ENCODE peak calls at places on chromosome 17, in five cellular contexts. One of them, this sample, is unnamed.

GRCh38 chr17:19248923-19249574 is 11.9 kb downstream of the EPN2 start:
- DNase-seq in CD8-positive, alpha-beta T cell: no peak
- DNase-seq in neural crest cell: no peak
- DNase-seq in heart left ventricle: peak; percentile 76
- DNase-seq in fibroblast of villous mesenchyme: peak; percentile 91
- DNase-seq in this sample: no peak

GRCh38 chr17:3594056-3594810 is 15.0 kb downstream of the TRPV1 start:
- DNase-seq in neural crest cell: no peak
- DNase-seq in heart left ventricle: peak; percentile 42
- DNase-seq in fibroblast of villous mesenchyme: peak; percentile 18
- DNase-seq in CD8-positive, alpha-beta T cell: no peak
- DNase-seq in this sample: no peak

GRCh38 chr17:7027335-7027734 is 4.5 kb downstream of the BCL6B start:
- DNase-seq in CD8-positive, alpha-beta T cell: no peak
- DNase-seq in heart left ventricle: no peak
- DNase-seq in fibroblast of villous mesenchyme: no peak
- DNase-seq in neural crest cell: no peak
- DNase-seq in this sample: no peak

GRCh38 chr17:15384142-15384803 is 42.9 kb upstream of the TEKT3 start:
- DNase-seq in heart left ventricle: peak; percentile 82
- DNase-seq in fibroblast of villous mesenchyme: peak; percentile 62
- DNase-seq in neural crest cell: no peak
- DNase-seq in CD8-positive, alpha-beta T cell: no peak
- DNase-seq in this sample: no peak

GRCh38 chr17:57044976-57045867 is 39.8 kb upstream of the AKAP1 start:
- DNase-seq in CD8-positive, alpha-beta T cell: no peak
- DNase-seq in heart left ventricle: peak; percentile 23
- DNase-seq in neural crest cell: no peak
- DNase-seq in fibroblast of villous mesenchyme: no peak
- DNase-seq in this sample: no peak

GRCh38 chr17:78852709-78853111 is 12.1 kb upstream of the USP36 start:
- DNase-seq in heart left ventricle: no peak
- DNase-seq in fibroblast of villous mesenchyme: peak; percentile 75
- DNase-seq in CD8-positive, alpha-beta T cell: no peak
- DNase-seq in neural crest cell: no peak
- DNase-seq in this sample: no peak

GRCh38 chr17:8277317-8277716 is 11.2 kb upstream of the RANGRF start:
- DNase-seq in heart left ventricle: no peak
- DNase-seq in CD8-positive, alpha-beta T cell: no peak
- DNase-seq in neural crest cell: no peak
- DNase-seq in fibroblast of villous mesenchyme: no peak
- DNase-seq in this sample: no peak

GRCh38 chr17:74332763-74333220 is 6.8 kb downstream of the KIF19 start:
- DNase-seq in fibroblast of villous mesenchyme: no peak
- DNase-seq in heart left ventricle: no peak
- DNase-seq in CD8-positive, alpha-beta T cell: no peak
- DNase-seq in neural crest cell: no peak
- DNase-seq in this sample: no peak

GRCh38 chr17:42422958-42423712 is at the start of gene CAVIN1:
- DNase-seq in CD8-positive, alpha-beta T cell: no peak
- DNase-seq in fibroblast of villous mesenchyme: peak; percentile 98
- DNase-seq in neural crest cell: no peak
- DNase-seq in heart left ventricle: peak; percentile 99
- DNase-seq in this sample: no peak

DNA sequence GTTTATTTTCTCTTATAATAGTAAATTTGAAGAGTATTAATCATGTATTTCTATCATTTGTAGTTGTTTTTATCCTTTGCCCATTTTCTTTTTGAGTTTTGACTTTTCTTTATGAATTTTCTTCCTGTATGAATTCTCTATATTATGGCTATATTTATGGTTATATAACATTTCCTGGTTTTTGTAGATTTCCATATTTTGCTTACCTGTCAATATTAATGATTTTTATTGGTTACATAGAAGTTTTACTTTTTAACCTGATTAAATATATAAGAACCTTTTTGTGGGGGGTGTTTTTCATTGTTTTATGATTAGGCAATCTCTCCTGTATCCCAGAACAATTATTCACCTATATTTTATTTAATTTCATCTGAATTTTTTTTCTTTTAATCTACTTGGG is 93.2 kb downstream of the AATF start:
- DNase-seq in neural crest cell: no peak
- DNase-seq in heart left ventricle: no peak
- DNase-seq in fibroblast of villous mesenchyme: no peak
- DNase-seq in CD8-positive, alpha-beta T cell: no peak
- DNase-seq in this sample: no peak
- TF ChIP-seq CTCF in neural crest cell: no peak
- TF ChIP-seq CTCF in heart left ventricle: no peak
- TF ChIP-seq CTCF in fibroblast of villous mesenchyme: no peak
- TF ChIP-seq CTCF in CD8-positive, alpha-beta T cell: no peak
- TF ChIP-seq CTCF in this sample: no peak

DNA sequence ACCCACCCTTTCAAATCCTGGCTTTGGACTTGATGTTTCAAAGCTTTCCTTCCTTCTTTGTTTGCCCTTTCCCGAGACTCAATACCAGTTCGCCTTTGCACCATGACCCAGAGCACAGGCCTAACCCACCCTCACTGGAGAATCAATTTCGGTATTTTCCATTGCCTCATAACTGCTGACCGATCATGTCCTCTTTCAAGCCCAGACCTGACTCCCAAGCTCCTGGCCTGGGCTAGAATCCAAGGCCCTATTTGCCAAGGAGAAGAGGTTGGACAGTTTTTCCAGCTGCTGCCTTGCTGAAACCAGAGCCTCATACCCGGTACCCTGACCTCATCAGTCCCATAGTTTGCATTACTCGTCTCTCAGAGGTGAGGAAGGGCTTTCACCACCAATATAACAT is 35.3 kb upstream of the HELZ start:
- DNase-seq in fibroblast of villous mesenchyme: peak; percentile 28
- DNase-seq in CD8-positive, alpha-beta T cell: no peak
- DNase-seq in neural crest cell: no peak
- DNase-seq in heart left ventricle: peak; percentile 66
- DNase-seq in this sample: no peak
- TF ChIP-seq CTCF in fibroblast of villous mesenchyme: no peak
- TF ChIP-seq CTCF in CD8-positive, alpha-beta T cell: no peak
- TF ChIP-seq CTCF in neural crest cell: no peak
- TF ChIP-seq CTCF in heart left ventricle: no peak
- TF ChIP-seq CTCF in this sample: no peak

GRCh38 chr17:67218385-67218950 is 26.5 kb downstream of the HELZ start:
- DNase-seq in neural crest cell: no peak
- DNase-seq in fibroblast of villous mesenchyme: peak; percentile 32
- DNase-seq in heart left ventricle: no peak
- DNase-seq in CD8-positive, alpha-beta T cell: no peak
- DNase-seq in this sample: no peak

GRCh38 chr17:67217446-67217845 is 27.6 kb downstream of the HELZ start:
- DNase-seq in fibroblast of villous mesenchyme: no peak
- DNase-seq in heart left ventricle: no peak
- DNase-seq in neural crest cell: no peak
- DNase-seq in CD8-positive, alpha-beta T cell: no peak
- DNase-seq in this sample: no peak

GRCh38 chr17:67223924-67224323 is 21.1 kb downstream of the HELZ start:
- DNase-seq in heart left ventricle: no peak
- DNase-seq in CD8-positive, alpha-beta T cell: no peak
- DNase-seq in neural crest cell: no peak
- DNase-seq in fibroblast of villous mesenchyme: no peak
- DNase-seq in this sample: no peak

GRCh38 chr17:67216544-67217320 is 28.3 kb downstream of the HELZ start:
- DNase-seq in neural crest cell: no peak
- DNase-seq in fibroblast of villous mesenchyme: no peak
- DNase-seq in CD8-positive, alpha-beta T cell: no peak
- DNase-seq in heart left ventricle: no peak
- DNase-seq in this sample: no peak

GRCh38 chr17:67221062-67221998 is 23.7 kb downstream of the HELZ start:
- DNase-seq in heart left ventricle: no peak
- DNase-seq in fibroblast of villous mesenchyme: peak; percentile 41
- DNase-seq in CD8-positive, alpha-beta T cell: no peak
- DNase-seq in neural crest cell: no peak
- DNase-seq in this sample: no peak
- TF ChIP-seq CTCF in heart left ventricle: peak; percentile 68
- TF ChIP-seq CTCF in fibroblast of villous mesenchyme: peak; percentile 36
- TF ChIP-seq CTCF in CD8-positive, alpha-beta T cell: peak; percentile 69
- TF ChIP-seq CTCF in neural crest cell: peak; percentile 68
- TF ChIP-seq CTCF in this sample: no peak

GRCh38 chr17:72659811-72660210 is 432.7 kb downstream of the SLC39A11 start:
- DNase-seq in fibroblast of villous mesenchyme: no peak
- DNase-seq in heart left ventricle: no peak
- DNase-seq in CD8-positive, alpha-beta T cell: no peak
- DNase-seq in neural crest cell: no peak
- DNase-seq in this sample: no peak

GRCh38 chr17:72656114-72656763 is 436.2 kb downstream of the SLC39A11 start:
- DNase-seq in fibroblast of villous mesenchyme: no peak
- DNase-seq in CD8-positive, alpha-beta T cell: no peak
- DNase-seq in neural crest cell: peak; percentile 15
- DNase-seq in heart left ventricle: no peak
- DNase-seq in this sample: no peak

GRCh38 chr17:72660274-72661092 is 432.0 kb downstream of the SLC39A11 start:
- DNase-seq in fibroblast of villous mesenchyme: no peak
- DNase-seq in heart left ventricle: no peak
- DNase-seq in CD8-positive, alpha-beta T cell: no peak
- DNase-seq in neural crest cell: no peak
- DNase-seq in this sample: no peak

GRCh38 chr17:72658675-72659074 is 433.8 kb downstream of the SLC39A11 start:
- DNase-seq in CD8-positive, alpha-beta T cell: no peak
- DNase-seq in fibroblast of villous mesenchyme: no peak
- DNase-seq in neural crest cell: no peak
- DNase-seq in heart left ventricle: peak; percentile 39
- DNase-seq in this sample: no peak

DNA sequence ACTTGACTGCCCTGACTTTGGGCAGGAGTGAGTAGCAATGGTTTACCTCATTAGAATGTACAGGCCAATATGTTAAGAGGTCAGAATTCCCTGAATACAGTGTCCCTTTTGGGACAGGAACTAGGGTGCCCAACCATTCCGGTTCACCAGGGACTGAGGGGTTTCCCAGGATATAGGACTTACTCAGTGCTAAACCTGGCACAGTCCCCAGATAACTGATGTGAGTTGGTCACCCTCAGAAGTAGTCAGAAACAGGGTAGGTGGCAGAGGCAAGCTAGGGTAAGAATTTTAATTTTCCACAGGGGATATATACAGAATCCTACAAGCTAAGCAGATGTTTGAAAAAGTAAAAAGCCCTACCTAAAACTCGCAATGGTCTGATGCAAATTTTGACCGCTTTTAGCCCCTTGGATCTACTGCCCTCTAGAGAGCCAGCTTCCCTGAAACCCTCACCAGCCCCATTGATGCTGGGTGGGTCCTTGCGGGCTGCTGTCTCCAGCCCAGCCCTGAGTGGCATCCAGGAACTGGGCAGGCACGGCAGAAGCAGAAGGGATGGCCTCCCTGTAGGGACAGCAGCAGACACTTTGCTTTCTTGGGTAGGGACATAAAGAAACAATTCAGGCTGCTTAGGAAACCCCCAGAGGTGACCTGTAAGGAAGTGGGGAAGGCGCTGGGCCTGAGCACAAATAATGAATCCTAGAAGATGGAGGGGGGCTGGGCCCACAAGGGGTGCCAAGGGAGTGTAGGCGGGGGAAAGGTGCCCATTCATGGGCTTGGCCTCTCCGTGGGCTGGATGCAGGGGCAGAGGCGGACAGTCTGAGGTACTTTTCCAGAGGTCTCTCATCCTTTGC is 434.8 kb downstream of the SLC39A11 start:
- DNase-seq in neural crest cell: no peak
- DNase-seq in fibroblast of villous mesenchyme: no peak
- DNase-seq in CD8-positive, alpha-beta T cell: no peak
- DNase-seq in heart left ventricle: no peak
- DNase-seq in this sample: no peak
- TF ChIP-seq CTCF in neural crest cell: no peak
- TF ChIP-seq CTCF in fibroblast of villous mesenchyme: no peak
- TF ChIP-seq CTCF in CD8-positive, alpha-beta T cell: no peak
- TF ChIP-seq CTCF in heart left ventricle: no peak
- TF ChIP-seq CTCF in this sample: no peak

DNA sequence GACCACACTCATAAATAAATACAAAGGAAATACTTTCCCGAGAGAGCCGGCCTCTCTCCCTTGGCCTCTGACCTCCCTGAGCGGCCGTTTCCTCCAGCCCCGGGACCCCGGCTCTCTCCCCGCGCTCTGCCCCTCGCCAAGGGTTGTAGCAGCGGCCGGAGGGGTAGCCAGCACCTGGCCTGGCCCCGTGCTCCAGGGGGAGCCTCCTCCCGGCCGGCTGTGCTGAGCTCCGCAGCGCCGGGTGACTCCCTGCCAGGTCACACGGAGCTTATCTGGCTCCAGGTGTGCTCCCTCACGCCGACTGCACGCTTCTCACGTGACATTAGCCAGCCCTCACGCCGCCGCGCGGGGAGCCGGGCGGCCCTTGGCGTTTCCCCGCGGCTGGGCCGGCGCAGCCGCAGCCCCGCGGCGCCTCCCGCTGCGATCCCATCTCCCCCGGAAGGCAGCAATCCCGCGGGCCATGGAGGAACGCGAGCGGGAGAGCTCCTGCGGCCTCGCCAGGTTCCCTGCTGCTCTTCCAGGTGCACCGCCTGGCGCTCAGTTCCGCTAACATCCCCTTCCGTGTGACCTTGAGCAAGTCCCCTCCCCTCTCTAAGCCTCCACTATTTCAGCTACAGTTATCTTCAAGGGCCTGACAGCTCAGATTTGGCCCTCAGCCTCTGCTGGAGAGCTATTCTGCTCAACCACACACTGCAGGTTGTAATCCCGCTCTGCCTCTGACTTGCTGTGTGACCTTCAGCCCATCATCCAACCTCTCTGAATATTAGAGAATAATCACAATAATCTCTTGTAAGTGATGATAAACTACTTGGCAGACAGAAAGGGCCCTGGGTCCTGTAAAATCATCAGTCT is 3.5 kb downstream of the MYO18A start:
- DNase-seq in neural crest cell: peak; percentile 43
- DNase-seq in fibroblast of villous mesenchyme: peak; percentile 55
- DNase-seq in CD8-positive, alpha-beta T cell: peak; percentile 40
- DNase-seq in heart left ventricle: peak; percentile 73
- DNase-seq in this sample: peak; percentile 55
- TF ChIP-seq CTCF in neural crest cell: no peak
- TF ChIP-seq CTCF in fibroblast of villous mesenchyme: no peak
- TF ChIP-seq CTCF in CD8-positive, alpha-beta T cell: no peak
- TF ChIP-seq CTCF in heart left ventricle: no peak
- TF ChIP-seq CTCF in this sample: no peak

This sample was measured in activated B cell treated with CpG ODN at 0.5 μM for 24 hours.